ENCODE peak calls at places on chromosomes 12 and 14, in four cellular contexts. One of them, this sample, is unnamed.
A peak's percentile ranks its signal among the peaks of the same experiment; 100 is the strongest.

GRCh38 chr14:51860836-51861583 is 598 bp downstream of the GNG2 start:
- DNase-seq in GM12878: no peak
- DNase-seq in HepG2: no peak
- DNase-seq in H1: no peak
- DNase-seq in this sample: no peak

GRCh38 chr12:42086021-42086420 is 58.7 kb downstream of the GXYLT1 start:
- DNase-seq in HepG2: no peak
- DNase-seq in H1: no peak
- DNase-seq in GM12878: no peak
- DNase-seq in this sample: no peak

GRCh38 chr14:69637503-69638030 is 26.2 kb downstream of the SUSD6 start:
- DNase-seq in HepG2: peak; percentile 60
- DNase-seq in H1: no peak
- DNase-seq in GM12878: no peak
- DNase-seq in this sample: no peak

GRCh38 chr12:127787544-127787943 is 479.4 kb upstream of the TMEM132C start:
- DNase-seq in H1: no peak
- DNase-seq in HepG2: no peak
- DNase-seq in GM12878: no peak
- DNase-seq in this sample: no peak

GRCh38 chr14:50056457-50056856 is 59.9 kb downstream of the VCPKMT start:
- DNase-seq in HepG2: no peak
- DNase-seq in GM12878: no peak
- DNase-seq in H1: no peak
- DNase-seq in this sample: no peak

GRCh38 chr14:75282166-75282547 is 3.5 kb downstream of the FOS start:
- DNase-seq in HepG2: no peak
- DNase-seq in H1: no peak
- DNase-seq in GM12878: no peak
- DNase-seq in this sample: no peak

GRCh38 chr12:6370994-6371754 is 4.2 kb downstream of the SCNN1A start:
- DNase-seq in HepG2: peak; percentile 97
- DNase-seq in H1: peak; percentile 77
- DNase-seq in GM12878: peak; percentile 34
- DNase-seq in this sample: peak; percentile 100

GRCh38 chr14:50941151-50941550 is 3.1 kb downstream of the PYGL start:
- DNase-seq in GM12878: no peak
- DNase-seq in H1: no peak
- DNase-seq in HepG2: no peak
- DNase-seq in this sample: no peak

GRCh38 chr12:19893514-19893913 is 454.2 kb downstream of the AEBP2 start:
- DNase-seq in HepG2: no peak
- DNase-seq in H1: no peak
- DNase-seq in GM12878: no peak
- DNase-seq in this sample: no peak

GRCh38 chr12:780750-781379 is 28.5 kb downstream of the WNK1 start:
- DNase-seq in HepG2: no peak
- DNase-seq in GM12878: no peak
- DNase-seq in H1: no peak
- DNase-seq in this sample: no peak

GRCh38 chr12:42426733-42427132 is 100.8 kb downstream of the PPHLN1 start:
- DNase-seq in GM12878: no peak
- DNase-seq in H1: no peak
- DNase-seq in HepG2: no peak
- DNase-seq in this sample: peak; percentile 15

GRCh38 chr12:124375141-124375788 is 80.4 kb downstream of the RFLNA start:
- DNase-seq in HepG2: no peak
- DNase-seq in GM12878: no peak
- DNase-seq in H1: no peak
- DNase-seq in this sample: no peak

GRCh38 chr12:90499793-90500192 is 455.2 kb downstream of the CCER1 start:
- DNase-seq in HepG2: no peak
- DNase-seq in H1: no peak
- DNase-seq in GM12878: no peak
- DNase-seq in this sample: no peak

GRCh38 chr12:70571029-70571428 is 66.2 kb downstream of the PTPRB start:
- DNase-seq in GM12878: no peak
- DNase-seq in HepG2: no peak
- DNase-seq in H1: no peak
- DNase-seq in this sample: no peak

GRCh38 chr12:125329239-125330238 is 264.3 kb downstream of the AACS start:
- DNase-seq in H1: peak; percentile 59
- DNase-seq in HepG2: no peak
- DNase-seq in GM12878: no peak
- DNase-seq in this sample: peak; percentile 81

GRCh38 chr14:91219505-91220389 is 24.8 kb downstream of the GPR68 start:
- DNase-seq in H1: no peak
- DNase-seq in GM12878: no peak
- DNase-seq in HepG2: no peak
- DNase-seq in this sample: no peak

GRCh38 chr14:97298775-97299174 is 501.6 kb downstream of the VRK1 start:
- DNase-seq in H1: no peak
- DNase-seq in GM12878: no peak
- DNase-seq in HepG2: no peak
- DNase-seq in this sample: no peak

GRCh38 chr12:20800160-20800559 is 10.3 kb upstream of the SLCO1B3 start:
- DNase-seq in GM12878: no peak
- DNase-seq in H1: no peak
- DNase-seq in HepG2: no peak
- DNase-seq in this sample: no peak

GRCh38 chr14:51792819-51793218 is 67.6 kb upstream of the GNG2 start:
- DNase-seq in GM12878: no peak
- DNase-seq in HepG2: no peak
- DNase-seq in H1: no peak
- DNase-seq in this sample: no peak

GRCh38 chr14:59407246-59407615 is 57.9 kb downstream of the GPR135 start:
- DNase-seq in H1: no peak
- DNase-seq in GM12878: no peak
- DNase-seq in HepG2: peak; percentile 26
- DNase-seq in this sample: no peak

GRCh38 chr14:100832311-100832960 is 6.5 kb downstream of the MEG3 start:
- DNase-seq in HepG2: no peak
- DNase-seq in H1: no peak
- DNase-seq in GM12878: no peak
- DNase-seq in this sample: no peak

GRCh38 chr12:68109444-68110217 is 49.9 kb downstream of the IFNG start:
- DNase-seq in H1: no peak
- DNase-seq in GM12878: no peak
- DNase-seq in HepG2: no peak
- DNase-seq in this sample: no peak

GRCh38 chr12:28563926-28564325 is 373.7 kb downstream of the CCDC91 start:
- DNase-seq in GM12878: no peak
- DNase-seq in HepG2: no peak
- DNase-seq in H1: no peak
- DNase-seq in this sample: no peak

GRCh38 chr14:54211562-54212308 is 185.1 kb upstream of the CDKN3 start:
- DNase-seq in HepG2: no peak
- DNase-seq in GM12878: no peak
- DNase-seq in H1: no peak
- DNase-seq in this sample: no peak

GRCh38 chr14:81466854-81467253 is 66.7 kb upstream of the STON2 start:
- DNase-seq in GM12878: no peak
- DNase-seq in H1: no peak
- DNase-seq in HepG2: no peak
- DNase-seq in this sample: no peak

GRCh38 chr12:64088431-64089349 is 133.4 kb downstream of the KICS2 start:
- DNase-seq in HepG2: peak; percentile 39
- DNase-seq in GM12878: no peak
- DNase-seq in H1: no peak
- DNase-seq in this sample: peak; percentile 65

GRCh38 chr14:58752782-58753181 is 115.0 kb downstream of the DACT1 start:
- DNase-seq in H1: no peak
- DNase-seq in HepG2: peak; percentile 18
- DNase-seq in GM12878: no peak
- DNase-seq in this sample: no peak

GRCh38 chr12:123111498-123112165 is 39.3 kb downstream of the PITPNM2 start:
- DNase-seq in GM12878: no peak
- DNase-seq in H1: no peak
- DNase-seq in HepG2: no peak
- DNase-seq in this sample: no peak

GRCh38 chr14:81172353-81172752 is 48.4 kb downstream of the GTF2A1 start:
- DNase-seq in GM12878: no peak
- DNase-seq in H1: no peak
- DNase-seq in HepG2: no peak
- DNase-seq in this sample: no peak

GRCh38 chr14:61368061-61368710 is 46.8 kb downstream of the PRKCH start:
- DNase-seq in HepG2: no peak
- DNase-seq in H1: no peak
- DNase-seq in GM12878: no peak
- DNase-seq in this sample: no peak

GRCh38 chr14:91228112-91229004 is 16.1 kb downstream of the GPR68 start:
- DNase-seq in H1: peak; percentile 70
- DNase-seq in HepG2: no peak
- DNase-seq in GM12878: peak; percentile 86
- DNase-seq in this sample: no peak

GRCh38 chr12:64560395-64561301 is 49.6 kb upstream of the RASSF3 start:
- DNase-seq in GM12878: no peak
- DNase-seq in H1: peak; percentile 46
- DNase-seq in HepG2: no peak
- DNase-seq in this sample: no peak

GRCh38 chr12:104909761-104910160 is 48.3 kb downstream of the SLC41A2 start:
- DNase-seq in H1: no peak
- DNase-seq in HepG2: no peak
- DNase-seq in GM12878: no peak
- DNase-seq in this sample: no peak

GRCh38 chr12:87812030-87812429 is 217.2 kb downstream of the C12orf50 start:
- DNase-seq in H1: no peak
- DNase-seq in HepG2: no peak
- DNase-seq in GM12878: no peak
- DNase-seq in this sample: no peak

GRCh38 chr12:48853228-48853688 is 1.3 kb upstream of the DDX23 start:
- DNase-seq in HepG2: peak; percentile 88
- DNase-seq in GM12878: peak; percentile 77
- DNase-seq in H1: peak; percentile 94
- DNase-seq in this sample: peak; percentile 93

GRCh38 chr12:77746108-77746507 is 84.6 kb upstream of the NAV3 start:
- DNase-seq in H1: no peak
- DNase-seq in HepG2: no peak
- DNase-seq in GM12878: peak; percentile 83
- DNase-seq in this sample: no peak

DNA sequence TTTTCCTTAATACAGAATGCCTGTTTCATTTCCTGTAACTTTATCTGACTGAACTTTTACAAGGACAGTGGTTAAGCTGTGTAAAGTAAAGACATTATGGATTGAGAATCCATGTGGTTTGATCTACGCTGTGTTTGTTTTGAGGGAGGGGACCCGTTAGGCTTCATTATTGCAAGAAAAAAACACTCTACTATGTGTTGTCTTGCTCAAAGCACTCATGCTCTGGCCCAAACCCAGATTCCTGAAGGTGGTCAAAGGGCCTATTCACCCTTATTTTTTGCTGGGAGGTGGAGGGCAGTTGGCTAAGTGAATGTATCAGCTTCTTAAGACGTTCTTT is 11.9 kb downstream of the RNF10 start:
- DNase-seq in HepG2: no peak
- DNase-seq in H1: no peak
- DNase-seq in GM12878: no peak
- DNase-seq in this sample: no peak
- TF ChIP-seq SUZ12 in HepG2: no peak
- TF ChIP-seq SUZ12 in H1: no peak
- TF ChIP-seq SUZ12 in GM12878: no peak
- TF ChIP-seq SUZ12 in this sample: no peak

GRCh38 chr14:23571701-23572523 is 4.3 kb upstream of the AP1G2 start:
- DNase-seq in H1: no peak
- DNase-seq in GM12878: no peak
- DNase-seq in HepG2: no peak
- DNase-seq in this sample: no peak
- H3K4me1 ChIP-seq in H1: peaks cover 15% of the 10 kb centered on the region
- H3K4me1 ChIP-seq in GM12878: peaks cover 12% of the 10 kb centered on the region
- H3K4me1 ChIP-seq in HepG2: peaks cover 53% of the 10 kb centered on the region
- H3K4me1 ChIP-seq in this sample: peaks cover 12% of the 10 kb centered on the region

DNA sequence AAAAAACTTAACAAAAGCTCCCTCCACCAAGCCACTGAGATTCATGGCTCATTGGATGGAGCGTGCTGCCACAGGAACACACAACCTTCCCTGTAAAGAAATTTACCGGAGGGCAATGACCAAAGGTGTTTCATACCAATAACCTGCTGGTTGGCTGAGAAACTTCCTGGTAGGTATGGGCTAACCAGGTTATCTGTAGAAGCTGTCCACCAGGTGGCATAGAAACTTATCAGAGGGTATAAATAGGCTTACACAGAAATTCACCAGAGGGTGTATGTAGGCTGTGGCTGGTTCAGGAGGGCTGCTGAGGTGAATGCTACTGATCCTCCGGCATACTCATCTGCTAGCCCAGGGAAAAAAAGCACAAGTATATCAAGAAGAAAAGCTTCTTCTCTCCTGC is 27.1 kb upstream of the MTERF2 start:
- DNase-seq in HepG2: peak; percentile 40
- DNase-seq in H1: no peak
- DNase-seq in GM12878: no peak
- DNase-seq in this sample: no peak
- TF ChIP-seq SUZ12 in HepG2: no peak
- TF ChIP-seq SUZ12 in H1: no peak
- TF ChIP-seq SUZ12 in GM12878: no peak
- TF ChIP-seq SUZ12 in this sample: no peak

DNA sequence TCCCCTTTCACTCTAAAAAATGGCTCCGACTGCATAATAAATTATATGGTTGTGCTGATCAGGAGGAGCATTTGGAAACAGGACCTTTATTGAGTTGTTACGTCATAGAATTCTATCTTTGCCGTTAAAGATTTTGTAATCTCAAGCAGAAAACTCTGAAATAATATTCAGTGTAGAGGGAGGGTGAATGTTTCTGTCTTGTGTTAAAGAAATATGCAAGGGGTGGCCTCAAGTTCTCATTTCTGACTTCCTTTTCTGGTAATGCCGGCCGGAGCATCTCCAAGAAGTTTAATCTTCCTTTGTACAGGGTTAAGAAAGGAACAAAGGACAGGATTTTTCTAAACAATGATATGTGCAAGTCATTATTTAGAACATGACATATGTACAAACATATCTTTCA is 165.1 kb downstream of the SLC38A4 start:
- DNase-seq in H1: no peak
- DNase-seq in HepG2: no peak
- DNase-seq in GM12878: no peak
- DNase-seq in this sample: no peak
- H3K4me1 ChIP-seq in H1: no peaks in the 10 kb centered on the region
- H3K4me1 ChIP-seq in HepG2: peaks cover 47% of the 10 kb centered on the region
- H3K4me1 ChIP-seq in GM12878: peaks cover 7% of the 10 kb centered on the region
- H3K4me1 ChIP-seq in this sample: no peaks in the 10 kb centered on the region

GRCh38 chr12:24795699-24796385 is 153.1 kb downstream of the BCAT1 start:
- DNase-seq in HepG2: no peak
- DNase-seq in H1: no peak
- DNase-seq in GM12878: no peak
- DNase-seq in this sample: no peak
- TF ChIP-seq SUZ12 in HepG2: no peak
- TF ChIP-seq SUZ12 in H1: no peak
- TF ChIP-seq SUZ12 in GM12878: no peak
- TF ChIP-seq SUZ12 in this sample: no peak

DNA sequence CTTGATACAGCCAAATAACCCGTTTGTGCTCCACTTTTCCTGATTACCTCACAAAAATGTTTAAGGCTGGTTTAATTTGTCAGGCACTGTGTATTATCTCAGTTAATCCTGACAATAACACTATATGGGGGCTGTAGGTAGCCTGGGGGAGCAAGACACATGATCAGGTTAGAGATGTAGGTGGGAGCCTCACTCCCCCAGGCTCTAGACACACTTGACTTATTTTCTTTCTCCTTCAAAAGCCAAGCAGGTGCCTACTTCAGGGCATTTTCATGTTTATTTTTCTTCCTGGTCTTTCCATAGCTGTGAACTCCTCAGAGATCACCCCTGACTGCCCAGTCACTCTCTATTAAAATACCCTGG is 120.0 kb upstream of the TMCC3 start:
- DNase-seq in GM12878: no peak
- DNase-seq in HepG2: no peak
- DNase-seq in H1: no peak
- DNase-seq in this sample: no peak
- H3K4me1 ChIP-seq in GM12878: peaks cover 31% of the 10 kb centered on the region
- H3K4me1 ChIP-seq in HepG2: no peaks in the 10 kb centered on the region
- H3K4me1 ChIP-seq in H1: no peaks in the 10 kb centered on the region
- H3K4me1 ChIP-seq in this sample: peaks cover 3% of the 10 kb centered on the region

This sample was measured in NT2/D1.